ENCODE peak calls at places on chromosomes 16 and 17, in nine cellular contexts. R is Calu3; F is sigmoid colon; B is activated T-cell treated with anti-CD3 and anti-CD28 coated beads for 24 hours; J is aorta; Q is cerebellar cortex; Y is activated naive CD4-positive, alpha-beta T cell treated with anti-CD3 and anti-CD28 coated beads, Interleukin-2, amount 10 ng/mL, durations not matched to agents 7 days and 5 days; V is osteocyte; G is ACHN. H is an unnamed sample.

GRCh38 chr16:89150090-89150835 is 21.3 kb upstream of the CDH15 start:
- DNase-seq in G (no peak), F (no peak), B (no peak), V (no peak), Y (no peak), Q (no peak), J (peak), R (no peak), H (peak)

GRCh38 chr17:61996916-61997605 is 68.0 kb downstream of the MED13 start:
- DNase-seq in F (no peak), Q (no peak), R (no peak), V (no peak), Y (no peak), G (no peak), B (no peak), J (no peak), H (no peak)

GRCh38 chr17:63364387-63364786 is 81.7 kb downstream of the CYB561 start:
- DNase-seq in F (no peak), J (no peak), R (no peak), V (no peak), B (no peak), Y (no peak), Q (no peak), G (no peak), H (no peak)

GRCh38 chr17:2885751-2886150 is 89.5 kb downstream of the RAP1GAP2 start:
- DNase-seq in F (no peak), Y (no peak), G (no peak), B (no peak), J (no peak), Q (no peak), V (no peak), R (no peak), H (no peak)

GRCh38 chr17:78796134-78796900 is 14.2 kb upstream of the CYTH1 start:
- DNase-seq in F (no peak), Q (no peak), G (no peak), J (peak), R (no peak), V (no peak), B (no peak), Y (no peak), H (peak)

GRCh38 chr16:60295451-60295850 is 1561.3 kb upstream of the GOT2 start:
- DNase-seq in Q (no peak), V (no peak), R (no peak), F (no peak), Y (no peak), G (no peak), J (no peak), B (no peak), H (no peak)

GRCh38 chr17:67139289-67139688 is 94.9 kb downstream of the CACNG1 start:
- DNase-seq in B (no peak), G (no peak), Y (no peak), J (no peak), F (no peak), Q (no peak), R (no peak), V (no peak), H (no peak)

GRCh38 chr16:57186630-57187507 is 740 bp downstream of the RSPRY1 start:
- DNase-seq in J (no peak), B (no peak), R (peak), F (no peak), G (peak), Y (peak), V (no peak), Q (peak), H (no peak)

GRCh38 chr16:5925850-5926249 is 828.3 kb upstream of the EEF2KMT start:
- DNase-seq in R (no peak), G (no peak), F (no peak), Y (no peak), V (no peak), J (no peak), Q (no peak), B (no peak), H (no peak)

GRCh38 chr17:77638229-77638628 is 320.3 kb upstream of the TNRC6C start:
- DNase-seq in Y (no peak), J (no peak), G (no peak), Q (no peak), R (no peak), B (no peak), V (no peak), F (no peak), H (peak)

GRCh38 chr17:2244545-2245525 is 58.8 kb downstream of the SMG6 start:
- DNase-seq in R (peak), V (peak), G (peak), F (peak), Y (peak), B (peak), Q (peak), J (peak), H (peak)

GRCh38 chr17:43579570-43580140 is 33.5 kb upstream of the ETV4 start:
- DNase-seq in G (peak), B (no peak), J (no peak), F (no peak), R (no peak), Q (no peak), Y (no peak), V (no peak), H (no peak)

GRCh38 chr17:45722161-45722560 is 62.0 kb upstream of the CRHR1 start:
- DNase-seq in B (no peak), G (peak), V (no peak), Y (no peak), F (no peak), J (no peak), Q (peak), R (peak), H (no peak)

GRCh38 chr16:7532534-7532933 is 199.9 kb downstream of the RBFOX1 start:
- DNase-seq in Q (no peak), Y (no peak), J (no peak), F (no peak), B (no peak), V (no peak), G (no peak), R (no peak), H (no peak)

GRCh38 chr16:53417011-53417410 is 17.3 kb upstream of the RBL2 start:
- DNase-seq in R (no peak), J (no peak), Q (no peak), V (no peak), B (no peak), G (no peak), Y (no peak), F (no peak), H (no peak)

GRCh38 chr16:88552815-88553214 is 17.4 kb upstream of the ZC3H18 start:
- DNase-seq in Q (no peak), J (no peak), V (no peak), R (no peak), G (no peak), Y (no peak), F (no peak), B (no peak), H (no peak)